ENCODE peak calls at places on chromosomes 16 and 17, in five cellular contexts. Y is progenitor cell of endocrine pancreas; E is nephron progenitor cell; O is NCI-H2029; W is stimulated activated naive CD8-positive, alpha-beta T cell treated with anti-CD3 and anti-CD28 coated beads, Interleukin-15, Interleukin-2, amounts not matched to agents 100 U/mL and 50 U/mL, for 24 hours. L is an unnamed sample.

GRCh38 chr16:4142268-4142667 is 26.0 kb upstream of the ADCY9 start:
- DNase-seq in Y (no peak), E (no peak), O (no peak), W (peak; percentile 5), L (no peak)

GRCh38 chr17:66353937-66354401 is 51.6 kb downstream of the PRKCA start:
- DNase-seq in Y (no peak), E (no peak), O (no peak), W (no peak), L (no peak)

GRCh38 chr17:68777243-68777855 is 176.2 kb upstream of the FAM20A start:
- DNase-seq in Y (peak; percentile 26), E (peak; percentile 45), O (peak; percentile 9), W (peak; percentile 12), L (peak; percentile 10)

GRCh38 chr17:39097159-39097519 is 54.3 kb downstream of the PLXDC1 start:
- DNase-seq in Y (no peak), E (no peak), O (no peak), W (no peak), L (no peak)

GRCh38 chr17:30290696-30291570 is 811 bp downstream of the BLMH start:
- DNase-seq in Y (peak; percentile 23), E (peak; percentile 69), O (no peak), W (peak; percentile 61), L (peak; percentile 37)

GRCh38 chr17:4818276-4818675 is 11.3 kb downstream of the PLD2 start:
- DNase-seq in Y (no peak), E (no peak), O (no peak), W (no peak), L (no peak)

GRCh38 chr17:53166736-53167135 is 656.0 kb upstream of the KIF2B start:
- DNase-seq in Y (no peak), E (no peak), O (no peak), W (no peak), L (no peak)

GRCh38 chr16:17369441-17369951 is 101.3 kb downstream of the XYLT1 start:
- DNase-seq in Y (no peak), E (no peak), O (no peak), W (peak; percentile 61), L (peak; percentile 53)

GRCh38 chr17:29572691-29573557 is 4.4 kb downstream of the TP53I13 start:
- DNase-seq in Y (peak; percentile 59), E (peak; percentile 85), O (no peak), W (peak; percentile 66), L (peak; percentile 61)

GRCh38 chr17:32495347-32496253 is 8.8 kb downstream of the CDK5R1 start:
- DNase-seq in Y (no peak), E (peak; percentile 38), O (no peak), W (no peak), L (no peak)

GRCh38 chr16:46811682-46812081 is 19.3 kb downstream of the C16orf87 start:
- DNase-seq in Y (no peak), E (no peak), O (no peak), W (no peak), L (no peak)

GRCh38 chr17:66098040-66098439 is 93.9 kb downstream of the CEP112 start:
- DNase-seq in Y (no peak), E (no peak), O (no peak), W (no peak), L (no peak)

GRCh38 chr16:27177031-27177774 is 26.1 kb upstream of the KDM8 start:
- DNase-seq in Y (no peak), E (no peak), O (no peak), W (peak; percentile 38), L (peak; percentile 54)

GRCh38 chr17:82769041-82769440 is 17.2 kb downstream of the TBCD start:
- DNase-seq in Y (no peak), E (no peak), O (no peak), W (no peak), L (no peak)

GRCh38 chr17:42163113-42163512 is 8.3 kb upstream of the RAB5C start:
- DNase-seq in Y (no peak), E (peak; percentile 36), O (no peak), W (peak; percentile 74), L (peak; percentile 23)

L was measured in activated CD4-positive, alpha-beta T cell treated with anti-CD3 and anti-CD28 coated beads for 4 hours.